ENCODE peak calls at places on chromosomes 11 and 22, in four cellular contexts. D is HEK293T, W is HepG2, V is K562. H is an unnamed sample.

GRCh38 chr11:95831198-95831883 is 41.0 kb downstream of the CEP57 start:
- DNase-seq in D (no peak), W (no peak), V (no peak), H (no peak)

GRCh38 chr11:47886096-47886495 is 37.9 kb upstream of the NUP160 start:
- DNase-seq in D (no peak), W (no peak), V (no peak), H (no peak)

GRCh38 chr11:90614318-90614717 is 391.5 kb upstream of the CHORDC1 start:
- DNase-seq in D (no peak), W (no peak), V (no peak), H (no peak)

GRCh38 chr11:45052361-45052760 is 94.1 kb upstream of the PRDM11 start:
- DNase-seq in D (no peak), W (no peak), V (no peak), H (no peak)

GRCh38 chr22:22037740-22038139 is 55.2 kb upstream of the TOP3B start:
- DNase-seq in D (peak; percentile 42), W (peak; percentile 12), V (peak; percentile 87), H (no peak)

GRCh38 chr22:39434721-39435120 is 22.1 kb upstream of the MGAT3 start:
- DNase-seq in D (no peak), W (no peak), V (no peak), H (no peak)

GRCh38 chr11:35166369-35167360 is 27.7 kb downstream of the CD44 start:
- DNase-seq in D (no peak), W (no peak), V (no peak), H (no peak)

GRCh38 chr11:66136752-66137123 is 66.7 kb downstream of the PACS1 start:
- DNase-seq in D (no peak), W (peak; percentile 37), V (no peak), H (no peak)

GRCh38 chr11:100356035-100356434 is 331.1 kb upstream of the ARHGAP42 start:
- DNase-seq in D (no peak), W (no peak), V (no peak), H (no peak)

GRCh38 chr11:128379587-128380279 is 207.6 kb downstream of the ETS1 start:
- DNase-seq in D (no peak), W (no peak), V (no peak), H (no peak)

GRCh38 chr11:29018631-29019030 is 910.4 kb downstream of the METTL15 start:
- DNase-seq in D (no peak), W (no peak), V (no peak), H (no peak)

GRCh38 chr11:67608486-67608885 is 1.8 kb downstream of the NDUFV1 start:
- DNase-seq in D (no peak), W (no peak), V (no peak), H (no peak)

DNA sequence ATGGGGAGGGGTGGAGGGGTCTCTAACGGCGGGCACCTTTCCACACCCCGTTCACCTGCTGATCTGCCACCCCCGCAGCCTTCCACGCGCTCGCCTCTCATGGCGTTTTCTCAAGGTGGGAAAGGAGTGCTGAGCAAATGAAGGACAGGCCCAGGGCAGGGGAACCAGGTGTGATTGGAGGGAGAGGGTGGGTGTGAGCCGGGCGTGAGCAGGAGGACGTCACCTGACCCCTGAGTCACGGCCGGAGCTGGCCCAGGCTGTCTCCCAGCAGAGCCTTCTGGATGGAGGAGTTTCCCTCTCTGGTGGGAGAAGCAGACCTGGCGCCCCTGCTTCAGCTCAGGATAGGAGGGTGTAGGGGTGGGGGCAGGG is 14.0 kb upstream of the ARHGAP8 start:
- DNase-seq in D (no peak), W (peak; percentile 22), V (peak; percentile 22), H (no peak)
- TF ChIP-seq ELF4 in D (no peak), W (no peak), V (no peak), H (no peak)

GRCh38 chr11:15685311-15685710 is 570.6 kb downstream of the INSC start:
- DNase-seq in D (no peak), W (no peak), V (no peak), H (no peak)

GRCh38 chr11:15687342-15687741 is 572.6 kb downstream of the INSC start:
- DNase-seq in D (no peak), W (no peak), V (no peak), H (no peak)

GRCh38 chr11:15692739-15693138 is 578.0 kb downstream of the INSC start:
- DNase-seq in D (no peak), W (no peak), V (peak; percentile 8), H (no peak)

GRCh38 chr11:15690326-15690725 is 575.6 kb downstream of the INSC start:
- DNase-seq in D (no peak), W (no peak), V (no peak), H (no peak)

GRCh38 chr11:15688351-15688792 is 573.6 kb downstream of the INSC start:
- DNase-seq in D (no peak), W (no peak), V (no peak), H (no peak)
- TF ChIP-seq ELF4 in D (no peak), W (no peak), V (no peak), H (no peak)

GRCh38 chr22:36379593-36380361 is 8.0 kb downstream of the MYH9 start:
- DNase-seq in D (no peak), W (no peak), V (no peak), H (no peak)
- TF ChIP-seq ELF4 in D (no peak), W (no peak), V (no peak), H (no peak)

DNA sequence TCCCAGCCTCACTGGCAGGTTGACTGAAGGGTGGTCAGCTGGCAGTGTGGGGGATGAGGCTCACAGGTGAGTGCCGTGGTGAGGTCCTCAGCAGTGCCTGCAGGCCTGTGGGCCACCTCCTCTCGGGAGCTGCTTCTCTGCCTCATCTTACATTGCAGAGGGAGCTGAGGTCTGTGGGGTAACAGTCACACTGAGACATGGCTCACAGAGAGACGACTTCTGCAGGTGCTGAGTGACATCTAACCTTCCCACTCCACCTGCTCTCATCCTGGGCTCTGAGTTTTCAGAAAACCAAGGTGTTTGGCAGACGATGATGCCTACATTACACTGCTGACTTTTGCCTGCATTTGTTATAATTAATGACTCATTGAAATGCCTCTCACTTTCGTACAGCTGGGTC is 8.8 kb upstream of the SLC5A1 start:
- DNase-seq in D (no peak), W (no peak), V (no peak), H (no peak)
- TF ChIP-seq ELF4 in D (no peak), W (no peak), V (no peak), H (no peak)

GRCh38 chr11:57763568-57763967 is 2.0 kb downstream of the CTNND1 start:
- DNase-seq in D (peak; percentile 33), W (peak; percentile 50), V (peak; percentile 54), H (no peak)

GRCh38 chr11:57764527-57764926 is 2.9 kb downstream of the CTNND1 start:
- DNase-seq in D (no peak), W (no peak), V (no peak), H (no peak)

GRCh38 chr11:57761301-57762234 is at the start of gene CTNND1:
- DNase-seq in D (peak; percentile 91), W (peak; percentile 97), V (peak; percentile 94), H (peak; percentile 74)

GRCh38 chr11:57764972-57765371 is 3.4 kb downstream of the CTNND1 start:
- DNase-seq in D (no peak), W (no peak), V (peak; percentile 62), H (no peak)

DNA sequence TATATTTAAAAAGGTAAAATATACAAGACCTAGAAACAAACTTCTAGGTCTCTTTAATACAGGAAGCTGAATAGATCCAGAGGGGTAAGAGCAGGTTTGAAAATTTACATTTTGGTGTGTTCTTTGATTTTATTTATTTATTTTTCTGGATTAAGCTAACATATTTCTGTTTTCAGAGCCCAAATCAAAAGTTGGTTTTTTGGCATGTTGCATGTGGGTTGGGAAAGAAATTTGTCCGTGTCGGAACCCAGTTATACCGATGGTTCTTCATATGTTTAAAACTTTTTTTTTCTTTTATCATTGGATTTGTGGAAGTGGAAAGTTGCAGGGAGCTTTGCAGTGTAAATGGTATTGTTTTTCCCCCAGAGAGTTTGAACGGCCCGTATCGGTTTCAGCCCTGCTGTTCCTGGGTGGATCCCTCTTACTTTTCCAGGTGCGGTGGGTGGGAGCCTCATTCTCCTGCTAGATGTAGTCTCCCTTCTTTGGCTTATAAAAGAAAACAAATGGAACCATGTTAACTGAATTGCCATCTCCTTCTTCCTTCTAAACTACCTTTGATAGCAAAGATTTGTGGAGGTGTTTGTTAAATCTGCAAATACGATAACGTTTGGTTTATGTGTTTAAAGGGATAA is 749 bp downstream of the CTNND1 start:
- DNase-seq in D (peak; percentile 22), W (no peak), V (peak; percentile 52), H (no peak)
- TF ChIP-seq ELF4 in D (no peak), W (no peak), V (no peak), H (no peak)

GRCh38 chr11:1060410-1060809 is 14.3 kb upstream of the MUC2 start:
- DNase-seq in D (no peak), W (no peak), V (no peak), H (peak; percentile 8)

GRCh38 chr11:1055109-1055703 is 18.7 kb upstream of the MUC6 start:
- DNase-seq in D (no peak), W (no peak), V (no peak), H (no peak)

GRCh38 chr11:1059759-1060158 is 14.9 kb upstream of the MUC2 start:
- DNase-seq in D (no peak), W (no peak), V (peak; percentile 37), H (peak; percentile 51)

GRCh38 chr11:1055990-1056771 is 18.5 kb upstream of the MUC2 start:
- DNase-seq in D (no peak), W (no peak), V (no peak), H (peak; percentile 10)

GRCh38 chr11:1057806-1058205 is 16.9 kb upstream of the MUC2 start:
- DNase-seq in D (no peak), W (no peak), V (no peak), H (no peak)
- TF ChIP-seq ELF4 in D (no peak), W (no peak), V (no peak), H (no peak)

GRCh38 chr11:77517226-77517625 is 43.3 kb upstream of the PAK1 start:
- DNase-seq in D (no peak), W (no peak), V (no peak), H (no peak)
- TF ChIP-seq ELF4 in D (no peak), W (no peak), V (no peak), H (no peak)

GRCh38 chr11:130599073-130599654 is 150.7 kb downstream of the ADAMTS15 start:
- DNase-seq in D (no peak), W (no peak), V (no peak), H (no peak)
- TF ChIP-seq ELF4 in D (no peak), W (no peak), V (no peak), H (no peak)